ENCODE peak calls at places on chromosomes 5 and 9, in ten cellular contexts. T is mammary epithelial cell; Z is activated CD4-positive, alpha-beta T cell treated with anti-CD3 and anti-CD28 coated beads, Interleukin-2, amount 10 ng/mL, durations not matched to agents 7 days and 5 days; N is GM12865; V is WTC11; A is thyroid gland; Q is AG09309; O is amniotic epithelial cell; P is effector memory CD4-positive, alpha-beta T cell; G is PC-3. S is an unnamed sample.

GRCh38 chr5:10300246-10300645 is 7.5 kb downstream of the CMBL start:
- DNase-seq in A (no peak), V (no peak), Z (no peak), T (no peak), P (no peak), Q (no peak), N (no peak), G (no peak), O (no peak), S (no peak)

GRCh38 chr5:67338416-67338815 is 141.8 kb upstream of the CD180 start:
- DNase-seq in O (no peak), Z (no peak), Q (no peak), G (no peak), T (no peak), N (no peak), A (no peak), V (no peak), P (no peak), S (no peak)

GRCh38 chr5:127022846-127023245 is 7.5 kb downstream of the MARCHF3 start:
- DNase-seq in T (no peak), V (no peak), A (no peak), O (no peak), Z (no peak), G (no peak), P (no peak), N (no peak), Q (no peak), S (no peak)

GRCh38 chr9:63816742-63817621 is 1468.0 kb downstream of the FOXD4L5 start:
- DNase-seq in O (peak), P (peak), V (peak), A (peak), Q (peak), T (peak), N (peak), Z (peak), G (peak), S (peak)

GRCh38 chr5:142748132-142748531 is 22.0 kb upstream of the ARHGAP26 start:
- DNase-seq in V (no peak), Q (peak), G (no peak), O (no peak), T (peak), P (no peak), N (no peak), Z (no peak), A (no peak), S (no peak)

GRCh38 chr5:1724822-1725602 is 74.6 kb downstream of the MRPL36 start:
- DNase-seq in Q (no peak), Z (peak), T (no peak), P (no peak), V (peak), A (peak), O (no peak), G (no peak), N (no peak), S (peak)

GRCh38 chr5:131795128-131795719 is 1.6 kb downstream of the FNIP1 start:
- DNase-seq in T (no peak), N (peak), G (no peak), V (no peak), A (no peak), O (peak), P (no peak), Q (no peak), Z (no peak), S (no peak)

GRCh38 chr5:94830520-94830919 is 212.1 kb downstream of the SLF1 start:
- DNase-seq in V (no peak), N (peak), Z (no peak), O (peak), T (peak), A (no peak), G (peak), P (no peak), Q (no peak), S (peak)

GRCh38 chr9:120212153-120212852 is 367.7 kb downstream of the CDK5RAP2 start:
- DNase-seq in P (no peak), V (no peak), Q (no peak), Z (no peak), T (no peak), O (no peak), G (no peak), A (no peak), N (peak), S (no peak)

GRCh38 chr5:132776077-132776931 is 735 bp downstream of the SEPTIN8 start:
- DNase-seq in G (peak), N (no peak), T (peak), Q (no peak), O (no peak), Z (no peak), V (peak), A (peak), P (no peak), S (peak)

GRCh38 chr5:1386274-1386717 is 41.4 kb upstream of the CLPTM1L start:
- DNase-seq in N (peak), Z (peak), G (peak), O (peak), A (peak), V (peak), P (peak), Q (no peak), T (peak), S (peak)

GRCh38 chr5:1660037-1660400 is 136.3 kb upstream of the LPCAT1 start:
- DNase-seq in T (no peak), O (no peak), Q (no peak), Z (no peak), V (no peak), N (no peak), G (no peak), P (no peak), A (no peak), S (no peak)

GRCh38 chr5:141419074-141419880 is 1.6 kb upstream of the PCDHGA11 start:
- DNase-seq in T (no peak), G (no peak), Q (no peak), Z (no peak), N (no peak), P (no peak), O (no peak), A (no peak), V (no peak), S (no peak)

GRCh38 chr5:154412316-154412715 is 33.5 kb upstream of the SAP30L start:
- DNase-seq in N (no peak), Q (no peak), T (no peak), Z (no peak), O (no peak), A (no peak), V (no peak), P (no peak), G (no peak), S (no peak)

GRCh38 chr5:112070022-112070421 is 313.0 kb upstream of the NREP start:
- DNase-seq in O (no peak), P (no peak), V (no peak), N (no peak), G (no peak), A (no peak), Q (no peak), T (no peak), Z (no peak), S (peak)

GRCh38 chr9:95175523-95175922 is 142.0 kb downstream of the FANCC start:
- DNase-seq in T (no peak), N (no peak), O (no peak), G (no peak), P (no peak), A (no peak), Z (no peak), V (no peak), Q (no peak), S (no peak)

GRCh38 chr9:106718996-106719395 is 144.0 kb upstream of the ZNF462 start:
- DNase-seq in A (no peak), V (no peak), P (no peak), G (peak), Z (no peak), T (peak), Q (no peak), N (no peak), O (peak), S (no peak)

GRCh38 chr9:89515416-89515815 is 17.5 kb upstream of the SEMA4D start:
- DNase-seq in N (no peak), P (no peak), T (no peak), Z (no peak), V (no peak), A (no peak), Q (no peak), G (peak), O (no peak), S (no peak)

GRCh38 chr5:64771736-64772135 is 3.0 kb downstream of the CWC27 start:
- DNase-seq in A (no peak), V (no peak), Z (no peak), G (no peak), Q (no peak), O (no peak), T (no peak), N (no peak), P (no peak), S (no peak)